ENCODE peak calls at places on chromosomes 7 and 10, in seven cellular contexts. Y, E, G, F, I, S and V are unnamed samples.

GRCh38 chr7:107961399-107961798 is 41.6 kb downstream of the LAMB1 start:
- DNase-seq in Y (no peak), E (peak), G (no peak), F (peak), I (no peak), S (peak), V (no peak)

GRCh38 chr7:5429857-5430611 is 6.4 kb upstream of the TNRC18 start:
- DNase-seq in Y (no peak), E (peak), G (peak), F (peak), I (no peak), S (peak), V (no peak)

GRCh38 chr7:39609084-39609461 is 14.3 kb upstream of the RALA start:
- DNase-seq in Y (no peak), E (no peak), G (no peak), F (no peak), I (no peak), S (no peak), V (no peak)

GRCh38 chr10:62305813-62306212 is 37.2 kb upstream of the RTKN2 start:
- DNase-seq in Y (no peak), E (no peak), G (no peak), F (no peak), I (no peak), S (no peak), V (no peak)

GRCh38 chr7:69654849-69655707 is 56.8 kb downstream of the AUTS2 start:
- DNase-seq in Y (no peak), E (peak), G (no peak), F (no peak), I (no peak), S (no peak), V (peak)

GRCh38 chr10:58577394-58577793 is 64.7 kb downstream of the BICC1 start:
- DNase-seq in Y (peak), E (no peak), G (no peak), F (no peak), I (no peak), S (no peak), V (no peak)

GRCh38 chr7:139431010-139431409 is 52.5 kb downstream of the KLRG2 start:
- DNase-seq in Y (no peak), E (no peak), G (no peak), F (no peak), I (no peak), S (no peak), V (peak)

GRCh38 chr7:96654630-96655188 is 54.9 kb downstream of the SEM1 start:
- DNase-seq in Y (no peak), E (no peak), G (no peak), F (no peak), I (no peak), S (no peak), V (peak)

GRCh38 chr7:131186816-131187215 is 140.9 kb upstream of the MKLN1 start:
- DNase-seq in Y (no peak), E (no peak), G (no peak), F (no peak), I (no peak), S (no peak), V (no peak)